ENCODE peak calls at places on chromosome 19, in nine cellular contexts. U is CD4-positive, alpha-beta T cell; D is breast epithelium; M is pancreas; L is cardiac muscle cell; I is mucosa of descending colon; V is transverse colon; Z is vagina; P is dorsolateral prefrontal cortex. K is an unnamed sample.
A peak's percentile ranks its signal among the peaks of the same experiment; 100 is the strongest.

GRCh38 chr19:43638991-43639494 is 607 bp downstream of the CADM4 start:
- DNase-seq in U (no peak), D (no peak), M (no peak), L (no peak), I (no peak), V (no peak), Z (no peak), P (no peak), K (no peak)

GRCh38 chr19:17974551-17974950 is 7.6 kb downstream of the KCNN1 start:
- DNase-seq in U (no peak), D (no peak), M (no peak), L (no peak), I (no peak), V (no peak), Z (no peak), P (no peak), K (no peak)

GRCh38 chr19:27765397-27765796 is 1447.6 kb downstream of the UQCRFS1 start:
- DNase-seq in U (no peak), D (no peak), M (no peak), L (no peak), I (no peak), V (no peak), Z (no peak), P (no peak), K (no peak)

GRCh38 chr19:16115309-16116039 is 3.8 kb downstream of the RAB8A start:
- DNase-seq in U (no peak), D (no peak), M (no peak), L (no peak), I (no peak), V (peak; percentile 51), Z (no peak), P (no peak), K (no peak)

GRCh38 chr19:50557009-50557613 is 11.1 kb downstream of the LRRC4B start:
- DNase-seq in U (no peak), D (no peak), M (no peak), L (no peak), I (no peak), V (no peak), Z (no peak), P (no peak), K (no peak)

GRCh38 chr19:4566402-4567051 is 7.0 kb upstream of the SEMA6B start:
- DNase-seq in U (no peak), D (no peak), M (no peak), L (no peak), I (no peak), V (no peak), Z (no peak), P (no peak), K (no peak)

GRCh38 chr19:41753936-41754529 is 1.3 kb upstream of the CEACAM6 start:
- DNase-seq in U (peak; percentile 68), D (no peak), M (peak; percentile 64), L (peak; percentile 36), I (no peak), V (peak; percentile 77), Z (no peak), P (peak; percentile 43), K (peak; percentile 64)

GRCh38 chr19:1847348-1847683 is 967 bp downstream of the REXO1 start:
- DNase-seq in U (no peak), D (no peak), M (no peak), L (no peak), I (no peak), V (no peak), Z (no peak), P (no peak), K (no peak)

GRCh38 chr19:51691122-51692064 is 1.7 kb upstream of the SPACA6 start:
- DNase-seq in U (no peak), D (no peak), M (no peak), L (peak; percentile 81), I (no peak), V (no peak), Z (no peak), P (no peak), K (no peak)

GRCh38 chr19:51689751-51690358 is 3.3 kb upstream of the SPACA6 start:
- DNase-seq in U (no peak), D (no peak), M (peak; percentile 61), L (peak; percentile 68), I (no peak), V (peak; percentile 28), Z (no peak), P (peak; percentile 25), K (peak; percentile 68)

GRCh38 chr19:51690359-51691121 is 2.6 kb upstream of the SPACA6 start:
- DNase-seq in U (peak; percentile 71), D (peak; percentile 75), M (peak; percentile 77), L (peak; percentile 91), I (peak; percentile 65), V (peak; percentile 59), Z (no peak), P (peak; percentile 47), K (peak; percentile 61)

GRCh38 chr19:51687791-51688664 is 5.1 kb upstream of the SPACA6 start:
- DNase-seq in U (no peak), D (no peak), M (peak; percentile 57), L (peak; percentile 71), I (peak; percentile 38), V (peak; percentile 48), Z (no peak), P (peak; percentile 41), K (peak; percentile 46)

DNA sequence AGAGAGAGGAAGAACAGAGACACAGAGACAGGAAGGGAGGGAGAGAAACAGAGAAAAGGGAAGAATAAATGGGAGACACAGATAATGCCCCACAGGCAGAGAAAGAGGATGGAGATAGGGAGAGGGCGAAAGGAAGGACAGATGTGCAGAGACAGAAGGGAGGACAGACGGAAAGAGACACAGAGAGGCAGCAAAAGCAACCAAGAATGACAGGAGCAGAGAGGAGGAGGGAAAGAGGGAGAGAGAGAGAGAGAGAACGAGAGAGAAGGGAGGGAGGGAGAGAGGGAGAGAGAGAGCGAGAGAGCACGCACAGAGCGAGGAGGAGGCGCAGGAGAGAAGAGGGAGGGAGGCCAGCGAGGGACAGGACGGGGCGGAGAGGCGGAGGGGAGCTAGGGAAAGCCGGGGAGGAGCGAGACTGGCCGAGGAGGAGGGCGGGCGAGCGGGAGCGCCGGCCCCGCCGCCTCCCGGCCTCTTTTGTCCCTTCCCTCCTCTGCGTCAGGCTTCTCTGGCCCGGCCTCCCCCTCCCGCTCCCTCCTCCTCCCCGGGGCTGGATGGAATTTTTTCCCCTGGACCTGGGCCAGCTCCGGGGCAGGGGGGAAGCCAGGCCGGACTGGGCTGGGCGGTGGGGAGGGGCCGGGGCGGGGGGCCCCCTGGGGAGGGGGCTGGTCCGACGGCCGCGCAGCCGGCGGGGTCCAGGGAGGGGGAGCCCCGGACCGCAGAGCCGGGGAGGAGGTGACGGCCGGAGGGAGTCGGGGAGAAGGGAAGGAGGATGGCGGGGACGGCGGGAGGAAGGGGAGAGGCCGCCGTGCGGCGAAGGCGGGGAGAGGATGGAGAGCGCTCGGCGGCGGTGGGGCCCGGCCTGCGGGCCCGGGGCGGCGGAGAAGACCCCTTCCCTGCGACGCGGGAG is 4.2 kb upstream of the SPACA6 start:
- DNase-seq in U (no peak), D (peak; percentile 90), M (peak; percentile 93), L (peak; percentile 99), I (peak; percentile 80), V (peak; percentile 82), Z (no peak), P (peak; percentile 86), K (peak; percentile 79)
- TF ChIP-seq CTCF in U (no peak), D (no peak), M (no peak), L (no peak), I (no peak), V (no peak), Z (no peak), P (no peak), K (no peak)

GRCh38 chr19:11140896-11141295 is 14.7 kb downstream of the SPC24 start:
- DNase-seq in U (no peak), D (no peak), M (no peak), L (no peak), I (no peak), V (no peak), Z (no peak), P (no peak), K (no peak)

GRCh38 chr19:11142528-11143171 is 12.9 kb downstream of the SPC24 start:
- DNase-seq in U (no peak), D (peak; percentile 81), M (peak; percentile 88), L (peak; percentile 98), I (peak; percentile 78), V (peak; percentile 75), Z (no peak), P (peak; percentile 26), K (peak; percentile 71)

GRCh38 chr19:11145147-11145924 is 10.2 kb downstream of the SPC24 start:
- DNase-seq in U (no peak), D (no peak), M (no peak), L (no peak), I (no peak), V (no peak), Z (no peak), P (no peak), K (no peak)

GRCh38 chr19:11138659-11139526 is 16.7 kb downstream of the SPC24 start:
- DNase-seq in U (no peak), D (no peak), M (peak; percentile 58), L (peak; percentile 82), I (peak; percentile 64), V (peak; percentile 62), Z (no peak), P (peak; percentile 59), K (peak; percentile 47)

GRCh38 chr19:11141937-11142527 is 13.6 kb downstream of the SPC24 start:
- DNase-seq in U (no peak), D (no peak), M (no peak), L (no peak), I (no peak), V (no peak), Z (no peak), P (no peak), K (no peak)
- TF ChIP-seq CTCF in U (no peak), D (no peak), M (no peak), L (no peak), I (no peak), V (no peak), Z (no peak), P (no peak), K (no peak)

GRCh38 chr19:40210919-40211318 is 7.3 kb downstream of the TTC9B start:
- DNase-seq in U (no peak), D (no peak), M (no peak), L (no peak), I (no peak), V (no peak), Z (no peak), P (no peak), K (no peak)
- TF ChIP-seq CTCF in U (no peak), D (no peak), M (no peak), L (no peak), I (no peak), V (no peak), Z (no peak), P (no peak), K (no peak)

GRCh38 chr19:13019330-13019729 is 24.1 kb downstream of the NFIX start:
- DNase-seq in U (no peak), D (no peak), M (no peak), L (no peak), I (no peak), V (no peak), Z (no peak), P (no peak), K (no peak)

GRCh38 chr19:13020002-13020414 is 24.7 kb downstream of the NFIX start:
- DNase-seq in U (no peak), D (no peak), M (no peak), L (no peak), I (no peak), V (no peak), Z (no peak), P (no peak), K (no peak)

GRCh38 chr19:13017306-13018036 is 22.2 kb downstream of the NFIX start:
- DNase-seq in U (no peak), D (no peak), M (no peak), L (no peak), I (no peak), V (no peak), Z (no peak), P (no peak), K (no peak)

GRCh38 chr19:13016628-13017305 is 21.5 kb downstream of the NFIX start:
- DNase-seq in U (no peak), D (no peak), M (no peak), L (no peak), I (no peak), V (no peak), Z (no peak), P (peak; percentile 56), K (no peak)

DNA sequence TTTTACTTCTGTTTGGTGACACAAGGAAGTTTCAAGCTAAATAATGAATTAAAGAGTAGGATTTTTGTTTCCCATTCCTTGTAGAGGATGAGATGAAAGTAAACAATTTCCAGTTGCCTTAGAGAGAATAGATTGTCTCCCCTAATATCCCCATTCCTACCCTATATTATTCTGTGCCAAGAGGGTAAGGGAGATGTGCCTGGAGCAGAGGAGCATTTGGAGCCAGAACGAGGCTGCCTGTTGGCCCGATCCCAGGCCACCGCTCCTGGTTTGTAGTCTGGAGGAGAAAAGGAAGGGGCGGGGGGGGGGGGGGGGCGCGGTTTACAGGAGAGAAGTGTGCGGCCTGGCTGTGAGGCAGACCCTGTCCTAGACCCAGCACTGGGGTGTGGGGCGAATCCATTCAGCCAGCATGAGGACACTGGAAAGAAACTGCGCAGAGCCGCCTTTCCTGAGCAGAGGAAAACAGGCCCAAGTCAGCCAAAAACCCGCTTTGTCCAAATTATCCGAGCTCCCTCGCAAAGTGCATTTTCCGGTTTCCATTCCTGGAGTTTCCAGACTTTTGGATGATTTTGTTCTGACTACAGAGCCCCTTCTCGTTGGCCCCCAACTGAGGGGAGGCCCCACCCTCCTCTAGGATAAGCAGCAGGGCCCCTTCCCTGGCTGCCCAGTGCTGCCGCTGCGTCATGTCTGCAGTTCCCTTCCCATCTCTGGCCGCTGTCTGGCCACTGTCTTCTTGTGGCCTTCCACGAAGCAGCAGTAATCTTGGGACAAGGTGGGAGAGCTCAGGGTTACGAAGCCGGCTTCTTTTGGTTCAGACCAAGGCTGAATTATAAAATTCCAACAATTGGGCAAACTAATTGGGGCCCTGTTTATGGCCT is 23.0 kb downstream of the NFIX start:
- DNase-seq in U (no peak), D (peak; percentile 71), M (no peak), L (peak; percentile 77), I (peak; percentile 46), V (peak; percentile 57), Z (no peak), P (peak; percentile 65), K (no peak)
- TF ChIP-seq CTCF in U (no peak), D (no peak), M (no peak), L (no peak), I (no peak), V (no peak), Z (no peak), P (no peak), K (no peak)